ENCODE peak calls at places on chromosome 11, in six cellular contexts. W is GF-D8, T is T-helper 2 cell, O is tibial nerve, D is frontal cortex, H is T-cell. Y is an unnamed sample.

GRCh38 chr11:17822021-17822781 is 87.6 kb downstream of the KCNC1 start:
- DNase-seq in W (no peak), T (no peak), O (no peak), D (no peak), H (no peak), Y (no peak)

GRCh38 chr11:70483077-70483861 is 84.9 kb downstream of the CTTN start:
- DNase-seq in W (no peak), T (no peak), O (no peak), D (no peak), H (no peak), Y (no peak)

GRCh38 chr11:37666960-37667359 is 1068.9 kb upstream of the RAG2 start:
- DNase-seq in W (no peak), T (no peak), O (no peak), D (no peak), H (no peak), Y (no peak)

GRCh38 chr11:16408619-16409018 is 52.3 kb upstream of the SOX6 start:
- DNase-seq in W (no peak), T (no peak), O (no peak), D (no peak), H (no peak), Y (no peak)

GRCh38 chr11:31375866-31376265 is 6.2 kb downstream of the DNAJC24 start:
- DNase-seq in W (no peak), T (no peak), O (no peak), D (no peak), H (no peak), Y (no peak)

GRCh38 chr11:68831124-68831523 is 10.6 kb downstream of the CPT1A start:
- DNase-seq in W (no peak), T (no peak), O (no peak), D (no peak), H (no peak), Y (no peak)

GRCh38 chr11:62340269-62340901 is 3.1 kb downstream of the ASRGL1 start:
- DNase-seq in W (no peak), T (no peak), O (peak), D (peak), H (peak), Y (peak)

GRCh38 chr11:72738199-72739141 is 13.7 kb downstream of the ARAP1 start:
- DNase-seq in W (peak), T (no peak), O (no peak), D (no peak), H (no peak), Y (no peak)

GRCh38 chr11:22192642-22193347 is at the start of gene ANO5:
- DNase-seq in W (no peak), T (no peak), O (peak), D (peak), H (no peak), Y (no peak)

GRCh38 chr11:77661670-77662069 is 24.1 kb upstream of the CLNS1A start:
- DNase-seq in W (no peak), T (no peak), O (no peak), D (no peak), H (no peak), Y (no peak)

GRCh38 chr11:111736191-111736590 is 30.0 kb downstream of the PPP2R1B start:
- DNase-seq in W (no peak), T (no peak), O (no peak), D (no peak), H (no peak), Y (no peak)

GRCh38 chr11:13080861-13081260 is 71.7 kb downstream of the RASSF10 start:
- DNase-seq in W (no peak), T (no peak), O (no peak), D (no peak), H (no peak), Y (no peak)

GRCh38 chr11:122746050-122746478 is 90.5 kb downstream of the UBASH3B start:
- DNase-seq in W (no peak), T (no peak), O (no peak), D (no peak), H (no peak), Y (peak)

GRCh38 chr11:121613724-121614123 is 161.0 kb upstream of the SORL1-AS1 start:
- DNase-seq in W (no peak), T (no peak), O (no peak), D (no peak), H (no peak), Y (no peak)

GRCh38 chr11:12361650-12362049 is 15.7 kb upstream of the PARVA start:
- DNase-seq in W (no peak), T (no peak), O (no peak), D (no peak), H (no peak), Y (no peak)

GRCh38 chr11:2693851-2694261 is 5.9 kb downstream of the KCNQ1OT1 start:
- DNase-seq in W (no peak), T (no peak), O (peak), D (no peak), H (no peak), Y (no peak)

GRCh38 chr11:68441466-68442230 is 18.9 kb upstream of the PPP6R3 start:
- DNase-seq in W (no peak), T (no peak), O (no peak), D (no peak), H (no peak), Y (no peak)

GRCh38 chr11:96008161-96008560 is 84.3 kb upstream of the MTMR2 start:
- DNase-seq in W (no peak), T (no peak), O (no peak), D (no peak), H (no peak), Y (no peak)

GRCh38 chr11:74325649-74326645 is 14.5 kb upstream of the P4HA3 start:
- DNase-seq in W (no peak), T (no peak), O (peak), D (peak), H (no peak), Y (no peak)

GRCh38 chr11:105177658-105178057 is 38.1 kb upstream of the CARD18 start:
- DNase-seq in W (no peak), T (no peak), O (no peak), D (no peak), H (no peak), Y (no peak)

GRCh38 chr11:73322111-73322985 is 14.3 kb downstream of the ARHGEF17 start:
- DNase-seq in W (no peak), T (no peak), O (no peak), D (no peak), H (no peak), Y (no peak)

GRCh38 chr11:109075976-109076375 is 346.0 kb upstream of the C11orf87 start:
- DNase-seq in W (no peak), T (no peak), O (no peak), D (no peak), H (no peak), Y (no peak)

GRCh38 chr11:94539420-94539819 is 4.3 kb upstream of the FUT4 start:
- DNase-seq in W (no peak), T (no peak), O (no peak), D (no peak), H (no peak), Y (no peak)

GRCh38 chr11:46315033-46315738 is 32.1 kb upstream of the DGKZ start:
- DNase-seq in W (no peak), T (peak), O (peak), D (peak), H (peak), Y (peak)

GRCh38 chr11:123180166-123180565 is 14.9 kb downstream of the CLMP start:
- DNase-seq in W (no peak), T (no peak), O (no peak), D (no peak), H (no peak), Y (no peak)

GRCh38 chr11:44861829-44862545 is 88.7 kb downstream of the TP53I11 start:
- DNase-seq in W (peak), T (no peak), O (peak), D (peak), H (peak), Y (peak)

GRCh38 chr11:11787305-11788066 is 54.3 kb upstream of the USP47 start:
- DNase-seq in W (no peak), T (peak), O (peak), D (peak), H (peak), Y (peak)

GRCh38 chr11:106133529-106133928 is 56.1 kb downstream of the AASDHPPT start:
- DNase-seq in W (no peak), T (no peak), O (no peak), D (no peak), H (no peak), Y (no peak)

GRCh38 chr11:102293873-102294601 is 23.2 kb upstream of the BIRC3 start:
- DNase-seq in W (peak), T (no peak), O (no peak), D (no peak), H (no peak), Y (no peak)

GRCh38 chr11:118625976-118626375 is 18.6 kb downstream of the PHLDB1 start:
- DNase-seq in W (no peak), T (no peak), O (no peak), D (no peak), H (no peak), Y (no peak)

GRCh38 chr11:1628506-1629325 is 859 bp upstream of the KRTAP5-5 start:
- DNase-seq in W (no peak), T (peak), O (no peak), D (peak), H (peak), Y (peak)

GRCh38 chr11:100789500-100789899 is 102.4 kb downstream of the ARHGAP42 start:
- DNase-seq in W (no peak), T (no peak), O (no peak), D (no peak), H (no peak), Y (no peak)

GRCh38 chr11:12235945-12236743 is 125.8 kb downstream of the MICAL2 start:
- DNase-seq in W (no peak), T (no peak), O (no peak), D (peak), H (peak), Y (no peak)

GRCh38 chr11:61874460-61874809 is 16.9 kb downstream of the FADS3 start:
- DNase-seq in W (no peak), T (no peak), O (no peak), D (no peak), H (no peak), Y (no peak)

GRCh38 chr11:2804701-2805387 is 80.7 kb downstream of the CDKN1C start:
- DNase-seq in W (no peak), T (peak), O (peak), D (no peak), H (no peak), Y (no peak)

GRCh38 chr11:73334244-73335203 is 26.4 kb downstream of the ARHGEF17 start:
- DNase-seq in W (no peak), T (no peak), O (peak), D (peak), H (no peak), Y (no peak)